ENCODE peak calls at places on chromosomes 11 and 22, in eight cellular contexts. One of them, this sample, is unnamed.

GRCh38 chr22:23820748-23821211 is 18.0 kb downstream of the DERL3 start:
- DNase-seq in prostate gland: no peak
- DNase-seq in fibroblast of villous mesenchyme: no peak
- DNase-seq in kidney: peak; percentile 16
- DNase-seq in astrocyte of the spinal cord: no peak
- DNase-seq in coronary artery: no peak
- DNase-seq in thyroid gland: no peak
- DNase-seq in colonic mucosa: no peak
- DNase-seq in this sample: no peak

GRCh38 chr11:67384851-67385366 is 6.9 kb upstream of the RAD9A start:
- DNase-seq in prostate gland: no peak
- DNase-seq in fibroblast of villous mesenchyme: no peak
- DNase-seq in kidney: peak; percentile 85
- DNase-seq in astrocyte of the spinal cord: peak; percentile 43
- DNase-seq in coronary artery: no peak
- DNase-seq in thyroid gland: peak; percentile 94
- DNase-seq in colonic mucosa: no peak
- DNase-seq in this sample: peak; percentile 42

GRCh38 chr22:26471522-26471921 is 12.1 kb downstream of the HPS4 start:
- DNase-seq in prostate gland: no peak
- DNase-seq in fibroblast of villous mesenchyme: peak; percentile 42
- DNase-seq in kidney: no peak
- DNase-seq in astrocyte of the spinal cord: peak; percentile 79
- DNase-seq in coronary artery: no peak
- DNase-seq in thyroid gland: no peak
- DNase-seq in colonic mucosa: no peak
- DNase-seq in this sample: peak; percentile 39

GRCh38 chr11:87114093-87114492 is 76.4 kb downstream of the TMEM135 start:
- DNase-seq in prostate gland: no peak
- DNase-seq in fibroblast of villous mesenchyme: no peak
- DNase-seq in kidney: no peak
- DNase-seq in astrocyte of the spinal cord: peak; percentile 14
- DNase-seq in coronary artery: no peak
- DNase-seq in thyroid gland: no peak
- DNase-seq in colonic mucosa: no peak
- DNase-seq in this sample: peak; percentile 73

GRCh38 chr11:79052539-79052938 is 388.3 kb downstream of the TENM4 start:
- DNase-seq in prostate gland: no peak
- DNase-seq in fibroblast of villous mesenchyme: no peak
- DNase-seq in kidney: no peak
- DNase-seq in astrocyte of the spinal cord: peak; percentile 35
- DNase-seq in coronary artery: no peak
- DNase-seq in thyroid gland: peak; percentile 27
- DNase-seq in colonic mucosa: no peak
- DNase-seq in this sample: peak; percentile 30

GRCh38 chr22:25845985-25846745 is 104.2 kb downstream of the MYO18B start:
- DNase-seq in prostate gland: no peak
- DNase-seq in fibroblast of villous mesenchyme: no peak
- DNase-seq in kidney: no peak
- DNase-seq in astrocyte of the spinal cord: no peak
- DNase-seq in coronary artery: peak; percentile 43
- DNase-seq in thyroid gland: no peak
- DNase-seq in colonic mucosa: no peak
- DNase-seq in this sample: no peak

GRCh38 chr22:45903355-45904149 is 73.4 kb downstream of the WNT7B start:
- DNase-seq in prostate gland: peak; percentile 26
- DNase-seq in fibroblast of villous mesenchyme: peak; percentile 81
- DNase-seq in kidney: no peak
- DNase-seq in astrocyte of the spinal cord: peak; percentile 82
- DNase-seq in coronary artery: no peak
- DNase-seq in thyroid gland: peak; percentile 32
- DNase-seq in colonic mucosa: no peak
- DNase-seq in this sample: peak; percentile 70

GRCh38 chr11:29685361-29685760 is 331.5 kb downstream of the KCNA4 start:
- DNase-seq in prostate gland: no peak
- DNase-seq in fibroblast of villous mesenchyme: no peak
- DNase-seq in kidney: no peak
- DNase-seq in astrocyte of the spinal cord: no peak
- DNase-seq in coronary artery: no peak
- DNase-seq in thyroid gland: no peak
- DNase-seq in colonic mucosa: no peak
- DNase-seq in this sample: no peak

GRCh38 chr11:95375881-95376280 is 144.9 kb upstream of the SESN3 start:
- DNase-seq in prostate gland: no peak
- DNase-seq in fibroblast of villous mesenchyme: peak; percentile 27
- DNase-seq in kidney: no peak
- DNase-seq in astrocyte of the spinal cord: peak; percentile 95
- DNase-seq in coronary artery: no peak
- DNase-seq in thyroid gland: no peak
- DNase-seq in colonic mucosa: no peak
- DNase-seq in this sample: peak; percentile 81

GRCh38 chr11:2096001-2096918 is 42.9 kb downstream of the IGF2 start:
- DNase-seq in prostate gland: no peak
- DNase-seq in fibroblast of villous mesenchyme: peak; percentile 19
- DNase-seq in kidney: peak; percentile 61
- DNase-seq in astrocyte of the spinal cord: peak; percentile 71
- DNase-seq in coronary artery: no peak
- DNase-seq in thyroid gland: no peak
- DNase-seq in colonic mucosa: no peak
- DNase-seq in this sample: peak; percentile 65

GRCh38 chr11:94201004-94201465 is 72.4 kb downstream of the PANX1 start:
- DNase-seq in prostate gland: no peak
- DNase-seq in fibroblast of villous mesenchyme: peak; percentile 58
- DNase-seq in kidney: no peak
- DNase-seq in astrocyte of the spinal cord: peak; percentile 62
- DNase-seq in coronary artery: no peak
- DNase-seq in thyroid gland: no peak
- DNase-seq in colonic mucosa: no peak
- DNase-seq in this sample: peak; percentile 26

GRCh38 chr11:134780486-134781155 is 368.6 kb upstream of the B3GAT1 start:
- DNase-seq in prostate gland: no peak
- DNase-seq in fibroblast of villous mesenchyme: peak; percentile 10
- DNase-seq in kidney: no peak
- DNase-seq in astrocyte of the spinal cord: no peak
- DNase-seq in coronary artery: peak; percentile 70
- DNase-seq in thyroid gland: no peak
- DNase-seq in colonic mucosa: no peak
- DNase-seq in this sample: peak; percentile 20

GRCh38 chr11:127445476-127445875 is 444.9 kb upstream of the KIRREL3 start:
- DNase-seq in prostate gland: no peak
- DNase-seq in fibroblast of villous mesenchyme: no peak
- DNase-seq in kidney: no peak
- DNase-seq in astrocyte of the spinal cord: no peak
- DNase-seq in coronary artery: no peak
- DNase-seq in thyroid gland: no peak
- DNase-seq in colonic mucosa: no peak
- DNase-seq in this sample: no peak

GRCh38 chr11:47433991-47434786 is 8.0 kb upstream of the PSMC3 start:
- DNase-seq in prostate gland: peak; percentile 28
- DNase-seq in fibroblast of villous mesenchyme: no peak
- DNase-seq in kidney: no peak
- DNase-seq in astrocyte of the spinal cord: peak; percentile 80
- DNase-seq in coronary artery: no peak
- DNase-seq in thyroid gland: peak; percentile 64
- DNase-seq in colonic mucosa: no peak
- DNase-seq in this sample: no peak

GRCh38 chr22:19942886-19943664 is 1.5 kb upstream of the TXNRD2 start:
- DNase-seq in prostate gland: peak; percentile 65
- DNase-seq in fibroblast of villous mesenchyme: peak; percentile 95
- DNase-seq in kidney: peak; percentile 39
- DNase-seq in astrocyte of the spinal cord: peak; percentile 90
- DNase-seq in coronary artery: no peak
- DNase-seq in thyroid gland: peak; percentile 41
- DNase-seq in colonic mucosa: no peak
- DNase-seq in this sample: peak; percentile 95

GRCh38 chr11:115613986-115614625 is 109.9 kb upstream of the CADM1 start:
- DNase-seq in prostate gland: no peak
- DNase-seq in fibroblast of villous mesenchyme: peak; percentile 11
- DNase-seq in kidney: no peak
- DNase-seq in astrocyte of the spinal cord: peak; percentile 63
- DNase-seq in coronary artery: no peak
- DNase-seq in thyroid gland: no peak
- DNase-seq in colonic mucosa: no peak
- DNase-seq in this sample: peak; percentile 6

GRCh38 chr22:38815844-38816243 is 21.9 kb upstream of the DNAL4 start:
- DNase-seq in prostate gland: no peak
- DNase-seq in fibroblast of villous mesenchyme: no peak
- DNase-seq in kidney: no peak
- DNase-seq in astrocyte of the spinal cord: no peak
- DNase-seq in coronary artery: no peak
- DNase-seq in thyroid gland: no peak
- DNase-seq in colonic mucosa: no peak
- DNase-seq in this sample: no peak

GRCh38 chr11:33027233-33027632 is 11.6 kb downstream of the DEPDC7 start:
- DNase-seq in prostate gland: no peak
- DNase-seq in fibroblast of villous mesenchyme: no peak
- DNase-seq in kidney: no peak
- DNase-seq in astrocyte of the spinal cord: no peak
- DNase-seq in coronary artery: no peak
- DNase-seq in thyroid gland: no peak
- DNase-seq in colonic mucosa: no peak
- DNase-seq in this sample: no peak

GRCh38 chr11:100512475-100512874 is 174.6 kb upstream of the ARHGAP42 start:
- DNase-seq in prostate gland: no peak
- DNase-seq in fibroblast of villous mesenchyme: no peak
- DNase-seq in kidney: no peak
- DNase-seq in astrocyte of the spinal cord: no peak
- DNase-seq in coronary artery: no peak
- DNase-seq in thyroid gland: no peak
- DNase-seq in colonic mucosa: no peak
- DNase-seq in this sample: no peak

GRCh38 chr11:59368238-59369022 is 9.7 kb downstream of the OR5AN1 start:
- DNase-seq in prostate gland: no peak
- DNase-seq in fibroblast of villous mesenchyme: no peak
- DNase-seq in kidney: no peak
- DNase-seq in astrocyte of the spinal cord: no peak
- DNase-seq in coronary artery: no peak
- DNase-seq in thyroid gland: no peak
- DNase-seq in colonic mucosa: no peak
- DNase-seq in this sample: no peak

GRCh38 chr11:76658231-76658630 is 12.3 kb downstream of the LRRC32 start:
- DNase-seq in prostate gland: no peak
- DNase-seq in fibroblast of villous mesenchyme: no peak
- DNase-seq in kidney: no peak
- DNase-seq in astrocyte of the spinal cord: no peak
- DNase-seq in coronary artery: peak; percentile 69
- DNase-seq in thyroid gland: no peak
- DNase-seq in colonic mucosa: no peak
- DNase-seq in this sample: no peak

GRCh38 chr11:100753144-100753543 is 66.1 kb downstream of the ARHGAP42 start:
- DNase-seq in prostate gland: no peak
- DNase-seq in fibroblast of villous mesenchyme: no peak
- DNase-seq in kidney: no peak
- DNase-seq in astrocyte of the spinal cord: no peak
- DNase-seq in coronary artery: no peak
- DNase-seq in thyroid gland: no peak
- DNase-seq in colonic mucosa: peak; percentile 41
- DNase-seq in this sample: no peak

GRCh38 chr22:27919943-27920755 is 1.1 kb upstream of the PITPNB start:
- DNase-seq in prostate gland: no peak
- DNase-seq in fibroblast of villous mesenchyme: peak; percentile 88
- DNase-seq in kidney: no peak
- DNase-seq in astrocyte of the spinal cord: peak; percentile 65
- DNase-seq in coronary artery: peak; percentile 79
- DNase-seq in thyroid gland: peak; percentile 9
- DNase-seq in colonic mucosa: peak; percentile 36
- DNase-seq in this sample: peak; percentile 73

GRCh38 chr11:121246769-121247035 is 45.9 kb upstream of the SC5D start:
- DNase-seq in prostate gland: no peak
- DNase-seq in fibroblast of villous mesenchyme: no peak
- DNase-seq in kidney: no peak
- DNase-seq in astrocyte of the spinal cord: no peak
- DNase-seq in coronary artery: no peak
- DNase-seq in thyroid gland: no peak
- DNase-seq in colonic mucosa: no peak
- DNase-seq in this sample: no peak

GRCh38 chr11:21771097-21771496 is 421.8 kb upstream of the ANO5 start:
- DNase-seq in prostate gland: no peak
- DNase-seq in fibroblast of villous mesenchyme: no peak
- DNase-seq in kidney: no peak
- DNase-seq in astrocyte of the spinal cord: no peak
- DNase-seq in coronary artery: no peak
- DNase-seq in thyroid gland: no peak
- DNase-seq in colonic mucosa: no peak
- DNase-seq in this sample: no peak

GRCh38 chr11:69295079-69295994 is 1.4 kb downstream of the MYEOV start:
- DNase-seq in prostate gland: no peak
- DNase-seq in fibroblast of villous mesenchyme: no peak
- DNase-seq in kidney: no peak
- DNase-seq in astrocyte of the spinal cord: no peak
- DNase-seq in coronary artery: no peak
- DNase-seq in thyroid gland: no peak
- DNase-seq in colonic mucosa: no peak
- DNase-seq in this sample: no peak
- H3K4me3 ChIP-seq in prostate gland: no peak overlapping the region
- H3K4me3 ChIP-seq in fibroblast of villous mesenchyme: no peak overlapping the region
- H3K4me3 ChIP-seq in kidney: no peak overlapping the region
- H3K4me3 ChIP-seq in astrocyte of the spinal cord: no peak overlapping the region
- H3K4me3 ChIP-seq in coronary artery: no peak overlapping the region
- H3K4me3 ChIP-seq in thyroid gland: no peak overlapping the region
- H3K4me3 ChIP-seq in colonic mucosa: no peak overlapping the region
- H3K4me3 ChIP-seq in this sample: no peak overlapping the region

GRCh38 chr11:118522571-118523072 is 4.7 kb upstream of the TTC36 start:
- DNase-seq in prostate gland: no peak
- DNase-seq in fibroblast of villous mesenchyme: peak; percentile 41
- DNase-seq in kidney: no peak
- DNase-seq in astrocyte of the spinal cord: peak; percentile 27
- DNase-seq in coronary artery: no peak
- DNase-seq in thyroid gland: no peak
- DNase-seq in colonic mucosa: no peak
- DNase-seq in this sample: peak; percentile 66
- TF ChIP-seq CTCF in prostate gland: peak; percentile 13
- TF ChIP-seq CTCF in fibroblast of villous mesenchyme: peak; percentile 56
- TF ChIP-seq CTCF in kidney: peak; percentile 30
- TF ChIP-seq CTCF in astrocyte of the spinal cord: peak; percentile 60
- TF ChIP-seq CTCF in coronary artery: no peak
- TF ChIP-seq CTCF in thyroid gland: no peak
- TF ChIP-seq CTCF in colonic mucosa: no peak
- TF ChIP-seq CTCF in this sample: peak; percentile 73

GRCh38 chr11:26522912-26523610 is 49.0 kb downstream of the MUC15 start:
- DNase-seq in prostate gland: no peak
- DNase-seq in fibroblast of villous mesenchyme: peak; percentile 21
- DNase-seq in kidney: no peak
- DNase-seq in astrocyte of the spinal cord: peak; percentile 35
- DNase-seq in coronary artery: no peak
- DNase-seq in thyroid gland: peak; percentile 7
- DNase-seq in colonic mucosa: no peak
- DNase-seq in this sample: peak; percentile 74
- H3K4me3 ChIP-seq in prostate gland: no peak overlapping the region
- H3K4me3 ChIP-seq in fibroblast of villous mesenchyme: no peak overlapping the region
- H3K4me3 ChIP-seq in kidney: no peak overlapping the region
- H3K4me3 ChIP-seq in astrocyte of the spinal cord: no peak overlapping the region
- H3K4me3 ChIP-seq in coronary artery: no peak overlapping the region
- H3K4me3 ChIP-seq in thyroid gland: no peak overlapping the region
- H3K4me3 ChIP-seq in colonic mucosa: no peak overlapping the region
- H3K4me3 ChIP-seq in this sample: no peak overlapping the region

GRCh38 chr11:73177380-73178091 is 35.4 kb upstream of the FCHSD2 start:
- DNase-seq in prostate gland: no peak
- DNase-seq in fibroblast of villous mesenchyme: no peak
- DNase-seq in kidney: no peak
- DNase-seq in astrocyte of the spinal cord: no peak
- DNase-seq in coronary artery: peak; percentile 91
- DNase-seq in thyroid gland: no peak
- DNase-seq in colonic mucosa: no peak
- DNase-seq in this sample: no peak
- TF ChIP-seq CTCF in prostate gland: no peak
- TF ChIP-seq CTCF in fibroblast of villous mesenchyme: no peak
- TF ChIP-seq CTCF in kidney: no peak
- TF ChIP-seq CTCF in astrocyte of the spinal cord: no peak
- TF ChIP-seq CTCF in coronary artery: no peak
- TF ChIP-seq CTCF in thyroid gland: no peak
- TF ChIP-seq CTCF in colonic mucosa: no peak
- TF ChIP-seq CTCF in this sample: no peak